ENCODE peak calls at places on chromosomes 13 and 19, in four cellular contexts. B is lower leg skin, H is stomach, X is GM06990. Q is an unnamed sample.
A peak's percentile ranks its signal among the peaks of the same experiment; 100 is the strongest.

GRCh38 chr19:6577410-6578125 is 13.4 kb downstream of the CD70 start:
- DNase-seq in H (no peak), B (peak; percentile 21), X (peak; percentile 84), Q (peak; percentile 78)

GRCh38 chr19:29560313-29561075 is 34.7 kb downstream of the VSTM2B start:
- DNase-seq in H (no peak), B (peak; percentile 58), X (no peak), Q (no peak)

GRCh38 chr19:4414800-4415251 is 12.4 kb downstream of the CHAF1A start:
- DNase-seq in H (no peak), X (no peak), B (no peak), Q (no peak)

GRCh38 chr19:57465680-57466381 is 8.9 kb upstream of the VN1R1 start:
- DNase-seq in X (peak; percentile 12), B (no peak), H (no peak), Q (peak; percentile 25)

GRCh38 chr19:45345506-45345860 is 4.9 kb downstream of the KLC3 start:
- DNase-seq in X (no peak), B (no peak), H (no peak), Q (no peak)

GRCh38 chr19:47075179-47075811 is 26.9 kb upstream of the TMEM160 start:
- DNase-seq in H (no peak), B (no peak), X (no peak), Q (no peak)

GRCh38 chr13:25037057-25037813 is 58.7 kb upstream of the PABPC3 start:
- DNase-seq in H (peak; percentile 46), X (no peak), B (no peak), Q (peak; percentile 65)

GRCh38 chr13:64925284-64925683 is 2304.9 kb downstream of the PCDH9 start:
- DNase-seq in X (no peak), H (no peak), B (no peak), Q (no peak)

GRCh38 chr13:31045621-31046081 is 113.2 kb downstream of the TEX26 start:
- DNase-seq in B (peak; percentile 90), X (no peak), H (peak; percentile 69), Q (peak; percentile 17)

GRCh38 chr19:1354496-1355257 is 29.0 kb upstream of the NDUFS7 start:
- DNase-seq in B (peak; percentile 98), X (peak; percentile 90), H (peak; percentile 93), Q (peak; percentile 99)

GRCh38 chr19:17871878-17872250 is at the start of gene SLC5A5:
- DNase-seq in H (no peak), B (no peak), X (no peak), Q (no peak)

GRCh38 chr19:48826606-48827020 is 9.7 kb downstream of the HSD17B14 start:
- DNase-seq in B (no peak), X (no peak), H (peak; percentile 62), Q (no peak)
- TF ChIP-seq CTCF in B (no peak), X (peak; percentile 15), H (peak; percentile 7), Q (no peak)

DNA sequence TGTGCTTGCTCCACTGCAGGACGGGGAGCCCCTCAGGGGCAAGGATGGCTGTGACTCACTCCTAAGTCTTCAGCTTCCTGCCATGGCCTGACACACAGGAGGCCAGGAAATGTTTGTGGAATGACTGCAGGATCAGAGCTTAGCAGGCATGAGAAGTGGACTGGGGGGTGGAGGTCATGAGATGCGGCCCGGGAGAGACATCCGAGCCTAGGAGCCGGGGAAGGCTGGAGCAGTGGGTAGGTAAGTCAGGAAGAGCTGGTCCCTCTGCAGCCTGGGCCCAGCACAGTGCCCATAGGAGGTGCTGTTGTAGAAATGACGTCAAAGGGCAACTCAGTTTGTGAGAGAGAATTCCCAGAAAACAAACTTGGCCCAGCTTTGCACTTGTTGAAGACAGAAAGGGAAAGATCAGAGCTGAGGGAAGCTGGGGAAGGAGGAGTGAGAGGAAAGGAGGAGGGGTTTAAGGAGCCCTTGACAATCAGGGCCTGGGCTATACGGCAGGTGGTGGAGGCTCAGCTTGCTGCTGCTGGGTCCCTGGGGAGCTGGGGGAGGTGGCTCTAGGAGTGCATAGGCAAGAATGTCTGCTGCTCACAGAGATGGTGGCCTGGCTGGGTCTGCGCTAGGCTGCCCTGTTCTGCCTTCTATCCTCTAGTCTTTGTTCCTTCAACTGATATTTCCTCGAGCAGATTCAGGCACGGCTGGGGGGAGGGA is 18.5 kb downstream of the POU2F2 start:
- DNase-seq in X (peak; percentile 60), B (no peak), H (no peak), Q (peak; percentile 74)
- TF ChIP-seq CTCF in X (peak; percentile 29), B (no peak), H (no peak), Q (no peak)

GRCh38 chr13:42360046-42360445 is 88.1 kb downstream of the AKAP11 start:
- DNase-seq in B (no peak), X (no peak), H (no peak), Q (no peak)
- TF ChIP-seq CTCF in B (no peak), X (no peak), H (no peak), Q (no peak)

DNA sequence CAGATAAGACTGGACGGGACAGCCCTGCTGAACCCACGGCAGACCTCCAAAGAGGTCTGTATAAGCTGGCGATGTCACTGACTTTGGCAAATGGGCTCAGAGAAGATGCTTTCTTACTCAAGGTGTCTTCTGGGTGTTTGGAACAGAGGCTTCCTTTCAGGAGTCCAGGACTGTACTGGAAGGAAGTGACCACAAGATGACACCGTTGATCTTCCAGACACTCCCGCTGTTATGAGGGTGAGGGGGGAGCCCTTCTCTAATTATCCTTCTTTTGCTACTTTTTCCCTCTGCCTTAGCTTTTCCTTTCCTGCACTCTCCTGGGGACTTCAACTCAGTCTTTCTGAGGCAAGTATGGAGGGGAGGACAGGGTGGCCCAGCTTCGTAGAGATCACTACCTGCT is 65.2 kb upstream of the ZNF599 start:
- DNase-seq in H (peak; percentile 17), B (no peak), X (no peak), Q (no peak)
- TF ChIP-seq CTCF in H (no peak), B (no peak), X (no peak), Q (no peak)

GRCh38 chr13:97222934-97223710 is 989 bp downstream of the MBNL2 start:
- DNase-seq in X (no peak), B (no peak), H (no peak), Q (no peak)

GRCh38 chr13:97224544-97225324 is 2.6 kb downstream of the MBNL2 start:
- DNase-seq in X (no peak), H (peak; percentile 70), B (no peak), Q (no peak)

GRCh38 chr13:97221989-97222700 is at the start of gene MBNL2:
- DNase-seq in X (peak; percentile 82), H (peak; percentile 90), B (peak; percentile 98), Q (peak; percentile 84)

GRCh38 chr13:97225533-97225932 is 3.4 kb downstream of the MBNL2 start:
- DNase-seq in X (no peak), H (no peak), B (no peak), Q (no peak)

DNA sequence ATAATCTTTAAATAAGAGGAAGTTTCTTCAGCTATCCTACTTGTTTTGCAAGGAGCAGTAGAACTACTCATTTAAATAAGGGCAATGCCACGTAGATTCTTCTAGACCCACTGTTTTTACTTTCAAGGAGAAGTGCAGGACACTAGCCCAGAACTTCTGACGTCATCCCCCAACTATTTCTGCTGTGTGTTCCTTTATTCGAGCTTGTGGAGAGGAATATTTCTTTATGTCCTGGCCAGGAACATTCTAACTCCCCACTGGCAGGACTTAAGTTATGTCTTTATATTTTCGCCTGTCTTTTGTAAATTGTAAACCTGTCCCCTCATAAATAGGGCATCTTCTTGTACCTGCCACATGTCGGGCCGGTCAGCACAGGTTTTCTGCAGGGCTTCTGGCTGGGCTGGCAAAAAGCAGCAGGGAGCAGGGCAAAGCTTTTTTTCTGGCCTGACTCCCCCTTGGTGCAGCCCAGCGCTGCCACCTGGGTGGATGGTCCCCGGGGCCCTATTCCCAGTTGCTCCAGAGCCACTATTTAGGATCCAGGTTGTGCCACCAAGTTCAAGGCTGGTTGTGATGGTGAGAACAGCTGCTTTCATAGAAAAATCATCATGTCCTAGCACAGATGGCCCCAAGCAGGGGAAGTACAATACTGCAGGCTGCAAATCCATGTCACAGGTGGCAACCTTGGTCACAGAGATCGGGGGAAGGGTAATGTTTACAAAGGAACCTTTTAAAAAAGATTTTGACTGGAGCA is 1.8 kb downstream of the MBNL2 start:
- DNase-seq in X (peak; percentile 37), B (no peak), H (peak; percentile 42), Q (no peak)
- TF ChIP-seq CTCF in X (no peak), B (no peak), H (no peak), Q (no peak)

GRCh38 chr13:104318121-104318520 is 1251.9 kb upstream of the SLC10A2 start:
- DNase-seq in B (no peak), X (no peak), H (no peak), Q (no peak)
- TF ChIP-seq CTCF in B (no peak), X (no peak), H (no peak), Q (no peak)